ENCODE peak calls at places on chromosome 3, in five cellular contexts. One of them, this sample, is unnamed.

GRCh38 chr3:20256144-20256543 is 70.1 kb upstream of the SGO1 start:
- DNase-seq in transverse colon: no peak
- DNase-seq in astrocyte of the spinal cord: peak
- DNase-seq in HFFc6: no peak
- DNase-seq in activated CD8-positive, alpha-beta T cell treated with anti-CD3 and anti-CD28 coated beads for 36 hours: no peak
- DNase-seq in this sample: peak

GRCh38 chr3:115758076-115758763 is 134.9 kb downstream of the GAP43 start:
- DNase-seq in activated CD8-positive, alpha-beta T cell treated with anti-CD3 and anti-CD28 coated beads for 36 hours: no peak
- DNase-seq in HFFc6: no peak
- DNase-seq in transverse colon: no peak
- DNase-seq in astrocyte of the spinal cord: no peak
- DNase-seq in this sample: no peak

GRCh38 chr3:177694316-177694715 is 497.0 kb upstream of the TBL1XR1 start:
- DNase-seq in astrocyte of the spinal cord: peak
- DNase-seq in activated CD8-positive, alpha-beta T cell treated with anti-CD3 and anti-CD28 coated beads for 36 hours: no peak
- DNase-seq in transverse colon: no peak
- DNase-seq in HFFc6: no peak
- DNase-seq in this sample: peak

GRCh38 chr3:129988429-129988828 is 13.9 kb downstream of the TRH start:
- DNase-seq in HFFc6: no peak
- DNase-seq in astrocyte of the spinal cord: no peak
- DNase-seq in activated CD8-positive, alpha-beta T cell treated with anti-CD3 and anti-CD28 coated beads for 36 hours: no peak
- DNase-seq in transverse colon: no peak
- DNase-seq in this sample: no peak

GRCh38 chr3:179265092-179265491 is 14.2 kb upstream of the KCNMB3 start:
- DNase-seq in astrocyte of the spinal cord: no peak
- DNase-seq in transverse colon: no peak
- DNase-seq in activated CD8-positive, alpha-beta T cell treated with anti-CD3 and anti-CD28 coated beads for 36 hours: no peak
- DNase-seq in HFFc6: no peak
- DNase-seq in this sample: no peak

GRCh38 chr3:165279471-165279870 is 83.3 kb upstream of the SLITRK3 start:
- DNase-seq in HFFc6: no peak
- DNase-seq in activated CD8-positive, alpha-beta T cell treated with anti-CD3 and anti-CD28 coated beads for 36 hours: no peak
- DNase-seq in transverse colon: no peak
- DNase-seq in astrocyte of the spinal cord: peak
- DNase-seq in this sample: no peak

GRCh38 chr3:119582178-119582577 is 2.9 kb downstream of the ADPRH start:
- DNase-seq in transverse colon: no peak
- DNase-seq in activated CD8-positive, alpha-beta T cell treated with anti-CD3 and anti-CD28 coated beads for 36 hours: peak
- DNase-seq in astrocyte of the spinal cord: no peak
- DNase-seq in HFFc6: no peak
- DNase-seq in this sample: peak

GRCh38 chr3:63167113-63167512 is 111.0 kb upstream of the SYNPR start:
- DNase-seq in HFFc6: no peak
- DNase-seq in activated CD8-positive, alpha-beta T cell treated with anti-CD3 and anti-CD28 coated beads for 36 hours: no peak
- DNase-seq in transverse colon: no peak
- DNase-seq in astrocyte of the spinal cord: no peak
- DNase-seq in this sample: no peak

GRCh38 chr3:51950899-51951298 is 4.3 kb upstream of the GPR62 start:
- DNase-seq in activated CD8-positive, alpha-beta T cell treated with anti-CD3 and anti-CD28 coated beads for 36 hours: no peak
- DNase-seq in HFFc6: no peak
- DNase-seq in astrocyte of the spinal cord: no peak
- DNase-seq in transverse colon: no peak
- DNase-seq in this sample: no peak

GRCh38 chr3:127483902-127484591 is 106.5 kb downstream of the TPRA1 start:
- DNase-seq in astrocyte of the spinal cord: no peak
- DNase-seq in HFFc6: no peak
- DNase-seq in transverse colon: no peak
- DNase-seq in activated CD8-positive, alpha-beta T cell treated with anti-CD3 and anti-CD28 coated beads for 36 hours: peak
- DNase-seq in this sample: peak

GRCh38 chr3:19946291-19946831 is 536 bp upstream of the RAB5A start:
- DNase-seq in astrocyte of the spinal cord: no peak
- DNase-seq in transverse colon: no peak
- DNase-seq in activated CD8-positive, alpha-beta T cell treated with anti-CD3 and anti-CD28 coated beads for 36 hours: no peak
- DNase-seq in HFFc6: peak
- DNase-seq in this sample: no peak

GRCh38 chr3:157746391-157746790 is 243.2 kb upstream of the VEPH1 start:
- DNase-seq in transverse colon: no peak
- DNase-seq in activated CD8-positive, alpha-beta T cell treated with anti-CD3 and anti-CD28 coated beads for 36 hours: no peak
- DNase-seq in HFFc6: no peak
- DNase-seq in astrocyte of the spinal cord: no peak
- DNase-seq in this sample: no peak

GRCh38 chr3:114449271-114450007 is 155.6 kb downstream of the TIGIT start:
- DNase-seq in HFFc6: no peak
- DNase-seq in transverse colon: no peak
- DNase-seq in activated CD8-positive, alpha-beta T cell treated with anti-CD3 and anti-CD28 coated beads for 36 hours: no peak
- DNase-seq in astrocyte of the spinal cord: peak
- DNase-seq in this sample: peak

GRCh38 chr3:77655421-77655820 is 615.5 kb downstream of the ROBO2 start:
- DNase-seq in HFFc6: no peak
- DNase-seq in astrocyte of the spinal cord: no peak
- DNase-seq in activated CD8-positive, alpha-beta T cell treated with anti-CD3 and anti-CD28 coated beads for 36 hours: no peak
- DNase-seq in transverse colon: no peak
- DNase-seq in this sample: no peak

GRCh38 chr3:90091557-90091956 is 984.1 kb downstream of the EPHA3 start:
- DNase-seq in HFFc6: no peak
- DNase-seq in astrocyte of the spinal cord: peak
- DNase-seq in activated CD8-positive, alpha-beta T cell treated with anti-CD3 and anti-CD28 coated beads for 36 hours: no peak
- DNase-seq in transverse colon: peak
- DNase-seq in this sample: peak

GRCh38 chr3:177607596-177607995 is 410.3 kb upstream of the TBL1XR1 start:
- DNase-seq in activated CD8-positive, alpha-beta T cell treated with anti-CD3 and anti-CD28 coated beads for 36 hours: no peak
- DNase-seq in astrocyte of the spinal cord: no peak
- DNase-seq in HFFc6: no peak
- DNase-seq in transverse colon: no peak
- DNase-seq in this sample: no peak

GRCh38 chr3:179015551-179016020 is 56.0 kb downstream of the ZMAT3 start:
- DNase-seq in astrocyte of the spinal cord: peak
- DNase-seq in HFFc6: peak
- DNase-seq in activated CD8-positive, alpha-beta T cell treated with anti-CD3 and anti-CD28 coated beads for 36 hours: peak
- DNase-seq in transverse colon: peak
- DNase-seq in this sample: peak

GRCh38 chr3:183149915-183150825 is 12.4 kb downstream of the LAMP3 start:
- DNase-seq in astrocyte of the spinal cord: no peak
- DNase-seq in transverse colon: no peak
- DNase-seq in HFFc6: no peak
- DNase-seq in activated CD8-positive, alpha-beta T cell treated with anti-CD3 and anti-CD28 coated beads for 36 hours: no peak
- DNase-seq in this sample: no peak

GRCh38 chr3:133855772-133856171 is 39.9 kb downstream of the RAB6B start:
- DNase-seq in HFFc6: no peak
- DNase-seq in astrocyte of the spinal cord: peak
- DNase-seq in transverse colon: no peak
- DNase-seq in activated CD8-positive, alpha-beta T cell treated with anti-CD3 and anti-CD28 coated beads for 36 hours: no peak
- DNase-seq in this sample: no peak

GRCh38 chr3:53044371-53045106 is 1.3 kb downstream of the SFMBT1 start:
- DNase-seq in activated CD8-positive, alpha-beta T cell treated with anti-CD3 and anti-CD28 coated beads for 36 hours: peak
- DNase-seq in HFFc6: peak
- DNase-seq in transverse colon: peak
- DNase-seq in astrocyte of the spinal cord: peak
- DNase-seq in this sample: peak

GRCh38 chr3:22893631-22894377 is 309.3 kb upstream of the UBE2E2 start:
- DNase-seq in activated CD8-positive, alpha-beta T cell treated with anti-CD3 and anti-CD28 coated beads for 36 hours: no peak
- DNase-seq in astrocyte of the spinal cord: no peak
- DNase-seq in HFFc6: no peak
- DNase-seq in transverse colon: no peak
- DNase-seq in this sample: no peak

GRCh38 chr3:128471720-128472119 is 5.0 kb upstream of the DNAJB8 start:
- DNase-seq in HFFc6: no peak
- DNase-seq in transverse colon: no peak
- DNase-seq in astrocyte of the spinal cord: no peak
- DNase-seq in activated CD8-positive, alpha-beta T cell treated with anti-CD3 and anti-CD28 coated beads for 36 hours: no peak
- DNase-seq in this sample: no peak

GRCh38 chr3:24272408-24272807 is 222.2 kb downstream of the THRB start:
- DNase-seq in astrocyte of the spinal cord: no peak
- DNase-seq in activated CD8-positive, alpha-beta T cell treated with anti-CD3 and anti-CD28 coated beads for 36 hours: no peak
- DNase-seq in HFFc6: no peak
- DNase-seq in transverse colon: no peak
- DNase-seq in this sample: no peak

GRCh38 chr3:161920196-161920595 is 423.6 kb downstream of the OTOL1 start:
- DNase-seq in activated CD8-positive, alpha-beta T cell treated with anti-CD3 and anti-CD28 coated beads for 36 hours: no peak
- DNase-seq in transverse colon: no peak
- DNase-seq in astrocyte of the spinal cord: no peak
- DNase-seq in HFFc6: peak
- DNase-seq in this sample: no peak

GRCh38 chr3:193940526-193940925 is 195.4 kb upstream of the HES1 start:
- DNase-seq in astrocyte of the spinal cord: no peak
- DNase-seq in transverse colon: no peak
- DNase-seq in activated CD8-positive, alpha-beta T cell treated with anti-CD3 and anti-CD28 coated beads for 36 hours: no peak
- DNase-seq in HFFc6: no peak
- DNase-seq in this sample: no peak

DNA sequence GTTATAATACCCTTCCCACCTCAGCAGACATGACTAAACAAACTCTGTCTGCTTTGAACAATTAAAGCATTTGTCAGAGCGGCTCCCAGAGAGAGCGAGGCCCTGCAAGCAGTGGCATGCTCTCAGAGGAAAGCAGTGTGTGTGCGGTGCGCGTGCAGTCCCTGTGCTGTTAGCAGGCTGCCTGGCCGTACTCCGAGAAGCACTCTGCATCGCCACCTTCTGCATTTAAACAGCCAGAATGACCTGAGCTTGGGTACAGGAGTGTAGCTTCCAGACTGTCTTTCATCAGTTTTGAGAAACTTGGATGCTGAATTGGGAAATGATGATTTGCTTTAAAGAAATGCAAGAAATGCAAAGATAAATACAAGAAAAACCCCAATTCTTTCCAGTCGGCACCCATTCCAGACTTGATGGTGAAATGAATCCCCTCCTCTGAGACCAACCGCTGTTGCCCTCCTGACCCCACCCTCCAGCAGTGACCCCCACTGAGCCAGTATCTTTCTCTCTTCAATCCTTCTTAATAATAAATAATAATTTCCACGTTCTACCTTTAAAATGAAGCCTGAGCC is 113.5 kb downstream of the VGLL4 start:
- DNase-seq in activated CD8-positive, alpha-beta T cell treated with anti-CD3 and anti-CD28 coated beads for 36 hours: no peak
- DNase-seq in transverse colon: no peak
- DNase-seq in astrocyte of the spinal cord: peak
- DNase-seq in HFFc6: peak
- DNase-seq in this sample: no peak
- TF ChIP-seq CTCF in activated CD8-positive, alpha-beta T cell treated with anti-CD3 and anti-CD28 coated beads for 36 hours: no peak
- TF ChIP-seq CTCF in transverse colon: no peak
- TF ChIP-seq CTCF in astrocyte of the spinal cord: peak
- TF ChIP-seq CTCF in HFFc6: peak
- TF ChIP-seq CTCF in this sample: no peak

DNA sequence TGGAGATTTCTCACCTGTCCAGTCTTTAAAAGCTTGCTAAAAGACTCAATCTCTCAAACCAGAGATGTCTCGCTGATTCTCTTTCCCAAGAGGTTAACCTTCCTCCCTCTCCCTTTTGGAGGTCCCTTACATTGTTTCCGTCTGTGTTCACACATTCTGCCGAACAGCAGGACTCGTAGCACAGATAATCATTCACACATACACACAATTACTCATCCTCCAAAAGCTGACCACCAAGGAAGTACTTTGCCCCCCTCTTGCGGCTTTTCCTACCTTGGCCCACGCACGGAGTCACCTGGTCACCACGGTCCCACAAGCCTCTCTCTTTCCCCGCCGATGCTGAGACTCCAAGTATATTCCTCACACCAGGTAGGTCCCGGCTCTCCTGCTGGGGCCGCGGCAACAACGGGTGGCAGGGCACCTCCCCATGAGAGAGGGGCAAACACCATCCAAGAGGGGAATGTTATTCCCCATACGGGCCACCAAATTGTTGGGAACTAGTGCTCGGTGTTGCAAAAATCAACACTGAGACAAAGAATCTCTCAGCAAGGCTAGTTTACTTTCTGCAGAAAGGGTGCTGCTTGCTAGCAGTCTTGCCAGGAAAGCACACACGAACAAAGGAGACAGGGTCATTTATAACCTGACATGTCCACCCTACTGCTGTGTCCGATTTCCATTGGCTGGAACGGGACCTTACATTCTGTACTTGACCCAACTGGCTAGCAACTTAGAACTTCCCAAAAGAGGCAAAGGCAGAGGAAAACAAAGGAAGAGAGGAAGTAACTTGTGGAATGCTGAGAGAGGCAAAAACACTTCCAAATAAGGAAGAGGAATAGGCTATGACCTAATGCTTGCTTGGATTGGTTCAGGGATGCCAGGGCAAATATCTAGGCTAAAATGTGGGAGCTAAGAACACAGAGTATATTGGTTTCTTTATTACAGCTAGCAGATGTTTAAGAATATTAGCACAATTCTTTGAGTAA is 102.1 kb upstream of the NECTIN3 start:
- DNase-seq in astrocyte of the spinal cord: no peak
- DNase-seq in activated CD8-positive, alpha-beta T cell treated with anti-CD3 and anti-CD28 coated beads for 36 hours: no peak
- DNase-seq in HFFc6: no peak
- DNase-seq in transverse colon: no peak
- DNase-seq in this sample: no peak
- TF ChIP-seq CTCF in astrocyte of the spinal cord: no peak
- TF ChIP-seq CTCF in activated CD8-positive, alpha-beta T cell treated with anti-CD3 and anti-CD28 coated beads for 36 hours: no peak
- TF ChIP-seq CTCF in HFFc6: no peak
- TF ChIP-seq CTCF in transverse colon: no peak
- TF ChIP-seq CTCF in this sample: no peak

GRCh38 chr3:15205934-15206661 is at the start of gene CAPN7:
- DNase-seq in transverse colon: peak
- DNase-seq in activated CD8-positive, alpha-beta T cell treated with anti-CD3 and anti-CD28 coated beads for 36 hours: peak
- DNase-seq in HFFc6: peak
- DNase-seq in astrocyte of the spinal cord: peak
- DNase-seq in this sample: peak
- TF ChIP-seq CTCF in transverse colon: peak
- TF ChIP-seq CTCF in activated CD8-positive, alpha-beta T cell treated with anti-CD3 and anti-CD28 coated beads for 36 hours: no peak
- TF ChIP-seq CTCF in HFFc6: peak
- TF ChIP-seq CTCF in astrocyte of the spinal cord: peak
- TF ChIP-seq CTCF in this sample: peak

GRCh38 chr3:149489060-149489690 is 14.7 kb downstream of the TM4SF4 start:
- DNase-seq in transverse colon: no peak
- DNase-seq in HFFc6: no peak
- DNase-seq in activated CD8-positive, alpha-beta T cell treated with anti-CD3 and anti-CD28 coated beads for 36 hours: no peak
- DNase-seq in astrocyte of the spinal cord: no peak
- DNase-seq in this sample: peak
- TF ChIP-seq CTCF in transverse colon: peak
- TF ChIP-seq CTCF in HFFc6: peak
- TF ChIP-seq CTCF in activated CD8-positive, alpha-beta T cell treated with anti-CD3 and anti-CD28 coated beads for 36 hours: peak
- TF ChIP-seq CTCF in astrocyte of the spinal cord: peak
- TF ChIP-seq CTCF in this sample: peak

DNA sequence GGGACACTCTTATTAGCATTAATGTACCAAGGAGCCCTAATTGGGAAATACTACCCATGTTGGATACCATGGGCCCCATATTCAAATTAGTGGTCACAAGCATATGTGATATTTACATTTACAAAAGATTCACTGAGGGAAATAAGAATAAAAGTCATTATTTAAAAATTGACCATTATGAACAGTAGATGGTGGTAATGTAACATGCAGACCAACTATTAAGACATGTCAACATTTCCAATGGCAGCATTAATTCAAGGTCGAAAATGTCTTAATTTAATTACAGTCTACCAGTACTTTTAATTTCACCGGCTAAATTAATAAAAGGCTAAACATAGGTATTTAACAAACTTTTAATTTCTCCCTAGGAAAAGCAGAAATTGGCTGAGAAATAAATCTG is 26.3 kb downstream of the NEK11 start:
- DNase-seq in transverse colon: no peak
- DNase-seq in HFFc6: no peak
- DNase-seq in astrocyte of the spinal cord: peak
- DNase-seq in activated CD8-positive, alpha-beta T cell treated with anti-CD3 and anti-CD28 coated beads for 36 hours: no peak
- DNase-seq in this sample: peak
- TF ChIP-seq CTCF in transverse colon: no peak
- TF ChIP-seq CTCF in HFFc6: peak
- TF ChIP-seq CTCF in astrocyte of the spinal cord: peak
- TF ChIP-seq CTCF in activated CD8-positive, alpha-beta T cell treated with anti-CD3 and anti-CD28 coated beads for 36 hours: no peak
- TF ChIP-seq CTCF in this sample: peak

This sample was measured in GM12865.